ENCODE peak calls at places on chromosomes 16 and 17, in ten cellular contexts. R is SK-N-SH; J is fibroblast of lung; G is K562; K is naive thymus-derived CD4-positive, alpha-beta T cell; W is GM12878; C is OCI-LY7; F is mammary epithelial cell; D is testis; N is ovary. U is an unnamed sample. For H3K4me1, the result is how much of the 10 kb centered on the place peaks cover.

GRCh38 chr16:81468269-81468902 is 23.8 kb downstream of the CMIP start:
- DNase-seq in R (no peak), J (no peak), G (no peak), K (no peak), W (no peak), C (no peak), F (no peak), D (no peak), N (no peak), U (no peak)

GRCh38 chr17:5832886-5833285 is 237.3 kb upstream of the WSCD1 start:
- DNase-seq in R (no peak), J (peak), G (no peak), K (no peak), W (no peak), C (peak), F (peak), D (no peak), N (no peak), U (no peak)

GRCh38 chr17:69711504-69711903 is 297.0 kb downstream of the MAP2K6 start:
- DNase-seq in R (peak), J (peak), G (no peak), K (no peak), W (no peak), C (no peak), F (no peak), D (no peak), N (no peak), U (no peak)

GRCh38 chr17:210402-210801 is 29.0 kb upstream of the DOC2B start:
- DNase-seq in R (no peak), J (no peak), G (no peak), K (no peak), W (no peak), C (no peak), F (no peak), D (no peak), N (no peak), U (no peak)

GRCh38 chr17:35879748-35880654 is at the start of gene CCL5:
- DNase-seq in R (no peak), J (no peak), G (no peak), K (no peak), W (peak), C (peak), F (peak), D (no peak), N (no peak), U (no peak)

GRCh38 chr16:55711959-55712876 is 56.4 kb downstream of the SLC6A2 start:
- DNase-seq in R (peak), J (peak), G (peak), K (no peak), W (no peak), C (peak), F (peak), D (peak), N (peak), U (peak)

GRCh38 chr17:40625311-40625710 is 22.3 kb downstream of the SMARCE1 start:
- DNase-seq in R (no peak), J (no peak), G (no peak), K (no peak), W (no peak), C (no peak), F (no peak), D (no peak), N (no peak), U (no peak)

GRCh38 chr16:5875416-5875815 is 777.8 kb upstream of the EEF2KMT start:
- DNase-seq in R (no peak), J (peak), G (no peak), K (no peak), W (no peak), C (no peak), F (peak), D (no peak), N (no peak), U (no peak)

GRCh38 chr16:19005561-19006445 is 22.1 kb downstream of the TMC7 start:
- DNase-seq in R (no peak), J (peak), G (no peak), K (no peak), W (no peak), C (no peak), F (peak), D (no peak), N (no peak), U (no peak)

GRCh38 chr17:35119370-35120185 is at the start of gene RAD51D:
- DNase-seq in R (peak), J (peak), G (peak), K (peak), W (peak), C (peak), F (peak), D (peak), N (peak), U (peak)

GRCh38 chr17:82008941-82009405 is 13.7 kb downstream of the CENPX start:
- DNase-seq in R (no peak), J (no peak), G (no peak), K (no peak), W (no peak), C (no peak), F (no peak), D (no peak), N (no peak), U (no peak)

GRCh38 chr17:80942360-80943345 is 49.0 kb upstream of the CHMP6 start:
- DNase-seq in R (no peak), J (peak), G (no peak), K (no peak), W (no peak), C (no peak), F (no peak), D (peak), N (peak), U (peak)

GRCh38 chr16:82633964-82634600 is 7.3 kb downstream of the CDH13 start:
- DNase-seq in R (no peak), J (peak), G (no peak), K (no peak), W (no peak), C (no peak), F (peak), D (no peak), N (no peak), U (no peak)

GRCh38 chr16:90057738-90058173 is 19.4 kb downstream of the PRDM7 start:
- DNase-seq in R (no peak), J (peak), G (peak), K (no peak), W (no peak), C (no peak), F (peak), D (no peak), N (no peak), U (no peak)

GRCh38 chr17:72008236-72008874 is 112.5 kb upstream of the SOX9 start:
- DNase-seq in R (peak), J (peak), G (no peak), K (no peak), W (no peak), C (no peak), F (peak), D (no peak), N (no peak), U (no peak)

GRCh38 chr16:65038125-65038524 is 83.7 kb downstream of the CDH11 start:
- DNase-seq in R (no peak), J (no peak), G (no peak), K (no peak), W (no peak), C (no peak), F (no peak), D (no peak), N (no peak), U (no peak)

GRCh38 chr17:28733346-28733745 is 4.8 kb downstream of the NEK8 start:
- DNase-seq in R (no peak), J (no peak), G (no peak), K (no peak), W (no peak), C (no peak), F (peak), D (no peak), N (no peak), U (no peak)

DNA sequence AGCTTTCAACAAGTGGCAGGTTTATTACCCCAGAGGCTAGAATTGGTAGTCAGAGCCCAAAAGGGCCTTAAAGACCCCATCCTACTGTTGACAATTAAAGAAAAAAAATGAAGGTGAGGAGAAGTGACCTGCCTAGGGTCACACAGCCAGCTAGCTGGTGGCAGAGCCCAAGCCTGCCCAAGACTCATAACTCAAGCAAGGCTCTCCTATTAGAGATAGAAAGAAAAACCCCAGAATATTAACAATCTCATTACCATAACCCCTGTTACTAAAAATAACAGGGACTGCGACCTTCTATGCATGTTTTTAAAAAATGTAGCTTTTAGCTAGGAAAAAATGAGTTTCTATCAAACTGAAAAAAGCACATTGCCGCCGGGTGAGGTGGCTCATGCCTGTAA is 14.0 kb downstream of the HSPB9 start:
- DNase-seq in R (no peak), J (no peak), G (no peak), K (no peak), W (no peak), C (no peak), F (no peak), D (no peak), N (no peak), U (no peak)
- H3K4me1 ChIP-seq in R (under half), J (under half), G (under half), K (under half), W (under half), C (half or more), F (under half), D (under half), N (under half), U (under half)

DNA sequence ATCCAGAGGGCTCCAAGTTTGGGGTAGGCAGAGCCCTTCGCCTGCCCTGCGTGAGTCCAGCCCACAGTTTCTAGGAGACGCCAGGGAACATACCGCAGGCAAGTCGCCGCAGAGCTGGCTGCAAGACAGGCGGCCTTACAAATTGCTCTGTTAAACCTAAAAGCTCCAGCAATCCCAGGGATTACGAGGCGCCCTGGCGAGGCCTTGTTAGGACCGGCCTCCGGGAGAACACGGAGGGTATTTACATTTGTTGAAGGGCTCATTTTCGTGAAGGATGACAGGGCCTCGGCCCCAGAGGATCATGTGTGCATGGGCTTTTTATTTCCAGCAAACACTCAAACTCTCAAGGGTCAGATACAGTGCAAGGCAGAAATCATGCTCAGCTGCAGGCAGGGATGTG is 77.6 kb upstream of the FOXF1 start:
- DNase-seq in R (no peak), J (no peak), G (no peak), K (no peak), W (no peak), C (no peak), F (no peak), D (no peak), N (no peak), U (no peak)
- H3K4me1 ChIP-seq in R (under half), J (under half), G (under half), K (under half), W (under half), C (under half), F (under half), D (under half), N (under half), U (under half)

GRCh38 chr16:67459066-67459857 is 21.7 kb downstream of the ATP6V0D1 start:
- DNase-seq in R (peak), J (no peak), G (no peak), K (no peak), W (no peak), C (no peak), F (no peak), D (peak), N (no peak), U (no peak)
- H3K4me1 ChIP-seq in R (under half), J (under half), G (under half), K (under half), W (under half), C (under half), F (under half), D (half or more), N (under half), U (under half)

DNA sequence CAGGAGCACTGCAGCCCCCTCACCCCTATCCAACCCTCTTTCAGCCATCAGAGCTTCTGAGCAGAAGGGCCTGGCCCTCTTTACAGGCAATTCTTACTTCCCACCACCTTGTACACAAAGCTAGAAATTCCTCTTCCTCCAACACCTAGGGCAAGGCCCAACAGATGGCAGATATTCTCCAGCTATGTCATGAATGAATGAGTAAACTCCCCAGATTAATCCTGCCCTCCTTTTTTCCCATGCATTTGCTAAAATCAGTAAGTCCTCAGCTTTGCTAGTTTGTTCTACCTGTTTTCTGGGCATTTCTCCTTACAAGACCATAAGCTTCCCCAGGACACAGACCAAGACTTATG is 20.4 kb upstream of the MRPS23 start:
- DNase-seq in R (no peak), J (peak), G (no peak), K (no peak), W (no peak), C (no peak), F (no peak), D (no peak), N (no peak), U (no peak)
- H3K4me1 ChIP-seq in R (half or more), J (half or more), G (under half), K (under half), W (under half), C (under half), F (half or more), D (under half), N (under half), U (under half)

DNA sequence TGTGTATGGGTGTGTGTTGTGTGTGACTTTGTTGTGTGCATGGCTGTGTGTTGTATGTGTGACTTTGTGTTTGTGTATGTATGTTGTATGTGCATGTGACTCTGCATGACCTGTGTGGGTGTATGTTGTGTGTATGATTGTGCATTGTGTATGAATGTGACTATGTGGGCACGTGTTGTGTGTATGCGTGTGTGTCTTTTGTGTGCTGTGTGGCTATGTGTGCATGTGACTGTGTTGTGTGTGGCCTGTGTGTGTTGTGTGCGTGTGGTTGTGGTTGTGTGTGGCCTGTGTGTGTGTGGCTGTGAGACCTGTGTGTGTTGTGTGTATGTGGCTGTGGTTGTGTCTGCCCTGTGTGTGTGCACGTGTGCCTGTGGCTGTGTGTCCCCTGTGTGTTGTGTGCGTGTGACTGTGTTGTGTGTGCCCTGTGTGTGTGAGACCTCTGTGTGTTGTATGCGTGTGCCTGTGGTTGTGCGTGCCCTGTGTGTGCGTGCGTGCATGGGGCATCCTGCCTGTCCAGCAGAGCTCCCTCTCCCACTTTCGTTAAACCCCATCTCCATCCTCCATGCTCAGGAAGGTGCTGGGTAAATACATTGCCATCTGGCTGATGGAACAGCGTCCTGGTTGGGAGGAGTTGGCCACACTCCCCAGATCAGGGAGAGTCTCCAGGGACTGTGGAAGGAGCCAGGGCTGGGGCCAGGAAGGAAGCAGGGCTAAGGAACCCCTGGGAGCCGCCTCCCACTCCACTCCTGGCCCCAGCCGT is 90.1 kb upstream of the GSE1 start:
- DNase-seq in R (no peak), J (peak), G (no peak), K (no peak), W (no peak), C (no peak), F (no peak), D (no peak), N (no peak), U (peak)
- H3K4me1 ChIP-seq in R (under half), J (under half), G (half or more), K (under half), W (under half), C (under half), F (under half), D (under half), N (under half), U (under half)

DNA sequence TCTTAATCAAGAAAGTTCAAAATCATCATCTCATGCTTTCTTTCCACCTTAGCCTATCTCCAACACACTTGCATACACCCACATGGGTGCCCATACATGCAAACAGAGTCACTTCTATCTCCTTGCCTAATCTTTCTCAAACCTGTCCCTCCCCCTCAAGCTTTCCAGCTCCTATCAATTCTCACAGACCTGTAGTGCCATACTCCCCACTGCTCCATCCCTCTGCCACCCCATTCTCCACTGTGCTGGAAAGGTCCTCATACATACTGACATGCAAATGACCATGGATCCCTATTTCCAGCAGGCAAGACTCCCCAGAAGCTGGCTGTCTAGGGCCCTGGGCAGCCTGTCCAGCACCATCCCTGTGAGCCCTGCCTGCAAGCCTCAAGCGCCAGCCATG is 320.4 kb upstream of the CCL2 start:
- DNase-seq in R (no peak), J (no peak), G (peak), K (no peak), W (no peak), C (no peak), F (no peak), D (no peak), N (no peak), U (no peak)
- H3K4me1 ChIP-seq in R (under half), J (under half), G (under half), K (under half), W (under half), C (under half), F (under half), D (under half), N (under half), U (under half)